ENCODE peak calls at places on chromosomes 2 and 18, in eight cellular contexts. One of them, this sample, is unnamed.

GRCh38 chr2:109382236-109382930 is 231.4 kb downstream of the SEPTIN10 start:
- DNase-seq in T follicular helper cell: no peak
- DNase-seq in iris pigment epithelial cell: no peak
- DNase-seq in NCI-H748 treated with DMSO at 0.1 percent for 48 hours: no peak
- DNase-seq in stimulated activated CD8-positive, alpha-beta memory T cell treated with anti-CD3 and anti-CD28 coated beads, Interleukin-7, amount 100 ng/mL, for 24 hours: no peak
- DNase-seq in amniotic stem cell: no peak
- DNase-seq in nucleus accumbens: no peak
- DNase-seq in HTR-8/SVneo: no peak
- DNase-seq in this sample: no peak

GRCh38 chr2:158412206-158412605 is 44.3 kb downstream of the CCDC148 start:
- DNase-seq in T follicular helper cell: no peak
- DNase-seq in iris pigment epithelial cell: peak
- DNase-seq in NCI-H748 treated with DMSO at 0.1 percent for 48 hours: no peak
- DNase-seq in stimulated activated CD8-positive, alpha-beta memory T cell treated with anti-CD3 and anti-CD28 coated beads, Interleukin-7, amount 100 ng/mL, for 24 hours: no peak
- DNase-seq in amniotic stem cell: no peak
- DNase-seq in nucleus accumbens: no peak
- DNase-seq in HTR-8/SVneo: no peak
- DNase-seq in this sample: no peak

GRCh38 chr2:109612991-109613921 is 510 bp downstream of the SEPTIN10 start:
- DNase-seq in T follicular helper cell: no peak
- DNase-seq in iris pigment epithelial cell: peak
- DNase-seq in NCI-H748 treated with DMSO at 0.1 percent for 48 hours: no peak
- DNase-seq in stimulated activated CD8-positive, alpha-beta memory T cell treated with anti-CD3 and anti-CD28 coated beads, Interleukin-7, amount 100 ng/mL, for 24 hours: no peak
- DNase-seq in amniotic stem cell: no peak
- DNase-seq in nucleus accumbens: no peak
- DNase-seq in HTR-8/SVneo: no peak
- DNase-seq in this sample: no peak

GRCh38 chr18:23451491-23451890 is 1.6 kb upstream of the RIOK3 start:
- DNase-seq in T follicular helper cell: no peak
- DNase-seq in iris pigment epithelial cell: no peak
- DNase-seq in NCI-H748 treated with DMSO at 0.1 percent for 48 hours: no peak
- DNase-seq in stimulated activated CD8-positive, alpha-beta memory T cell treated with anti-CD3 and anti-CD28 coated beads, Interleukin-7, amount 100 ng/mL, for 24 hours: no peak
- DNase-seq in amniotic stem cell: no peak
- DNase-seq in nucleus accumbens: no peak
- DNase-seq in HTR-8/SVneo: no peak
- DNase-seq in this sample: no peak

GRCh38 chr2:70887550-70888229 is 48.0 kb upstream of the ATP6V1B1 start:
- DNase-seq in T follicular helper cell: no peak
- DNase-seq in iris pigment epithelial cell: no peak
- DNase-seq in NCI-H748 treated with DMSO at 0.1 percent for 48 hours: peak
- DNase-seq in stimulated activated CD8-positive, alpha-beta memory T cell treated with anti-CD3 and anti-CD28 coated beads, Interleukin-7, amount 100 ng/mL, for 24 hours: no peak
- DNase-seq in amniotic stem cell: no peak
- DNase-seq in nucleus accumbens: no peak
- DNase-seq in HTR-8/SVneo: peak
- DNase-seq in this sample: no peak

GRCh38 chr2:134919360-134920210 is 963 bp downstream of the CCNT2 start:
- DNase-seq in T follicular helper cell: no peak
- DNase-seq in iris pigment epithelial cell: peak
- DNase-seq in NCI-H748 treated with DMSO at 0.1 percent for 48 hours: peak
- DNase-seq in stimulated activated CD8-positive, alpha-beta memory T cell treated with anti-CD3 and anti-CD28 coated beads, Interleukin-7, amount 100 ng/mL, for 24 hours: peak
- DNase-seq in amniotic stem cell: no peak
- DNase-seq in nucleus accumbens: no peak
- DNase-seq in HTR-8/SVneo: no peak
- DNase-seq in this sample: peak

GRCh38 chr2:85976106-85976920 is 87.5 kb upstream of the ST3GAL5 start:
- DNase-seq in T follicular helper cell: no peak
- DNase-seq in iris pigment epithelial cell: no peak
- DNase-seq in NCI-H748 treated with DMSO at 0.1 percent for 48 hours: no peak
- DNase-seq in stimulated activated CD8-positive, alpha-beta memory T cell treated with anti-CD3 and anti-CD28 coated beads, Interleukin-7, amount 100 ng/mL, for 24 hours: no peak
- DNase-seq in amniotic stem cell: no peak
- DNase-seq in nucleus accumbens: no peak
- DNase-seq in HTR-8/SVneo: no peak
- DNase-seq in this sample: no peak

GRCh38 chr18:56650056-56650455 is 1.1 kb upstream of the WDR7 start:
- DNase-seq in T follicular helper cell: no peak
- DNase-seq in iris pigment epithelial cell: peak
- DNase-seq in NCI-H748 treated with DMSO at 0.1 percent for 48 hours: no peak
- DNase-seq in stimulated activated CD8-positive, alpha-beta memory T cell treated with anti-CD3 and anti-CD28 coated beads, Interleukin-7, amount 100 ng/mL, for 24 hours: no peak
- DNase-seq in amniotic stem cell: no peak
- DNase-seq in nucleus accumbens: no peak
- DNase-seq in HTR-8/SVneo: no peak
- DNase-seq in this sample: no peak

GRCh38 chr2:98091738-98092137 is 4.8 kb downstream of the VWA3B start:
- DNase-seq in T follicular helper cell: no peak
- DNase-seq in iris pigment epithelial cell: peak
- DNase-seq in NCI-H748 treated with DMSO at 0.1 percent for 48 hours: no peak
- DNase-seq in stimulated activated CD8-positive, alpha-beta memory T cell treated with anti-CD3 and anti-CD28 coated beads, Interleukin-7, amount 100 ng/mL, for 24 hours: no peak
- DNase-seq in amniotic stem cell: no peak
- DNase-seq in nucleus accumbens: no peak
- DNase-seq in HTR-8/SVneo: no peak
- DNase-seq in this sample: no peak

GRCh38 chr2:99365661-99366060 is 28.5 kb downstream of the EIF5B start:
- DNase-seq in T follicular helper cell: no peak
- DNase-seq in iris pigment epithelial cell: no peak
- DNase-seq in NCI-H748 treated with DMSO at 0.1 percent for 48 hours: no peak
- DNase-seq in stimulated activated CD8-positive, alpha-beta memory T cell treated with anti-CD3 and anti-CD28 coated beads, Interleukin-7, amount 100 ng/mL, for 24 hours: no peak
- DNase-seq in amniotic stem cell: no peak
- DNase-seq in nucleus accumbens: no peak
- DNase-seq in HTR-8/SVneo: no peak
- DNase-seq in this sample: no peak

GRCh38 chr2:171348056-171348455 is 85.7 kb downstream of the METTL8 start:
- DNase-seq in T follicular helper cell: no peak
- DNase-seq in iris pigment epithelial cell: no peak
- DNase-seq in NCI-H748 treated with DMSO at 0.1 percent for 48 hours: no peak
- DNase-seq in stimulated activated CD8-positive, alpha-beta memory T cell treated with anti-CD3 and anti-CD28 coated beads, Interleukin-7, amount 100 ng/mL, for 24 hours: no peak
- DNase-seq in amniotic stem cell: no peak
- DNase-seq in nucleus accumbens: no peak
- DNase-seq in HTR-8/SVneo: no peak
- DNase-seq in this sample: no peak

GRCh38 chr2:43484323-43484930 is 111.4 kb downstream of the THADA start:
- DNase-seq in T follicular helper cell: no peak
- DNase-seq in iris pigment epithelial cell: peak
- DNase-seq in NCI-H748 treated with DMSO at 0.1 percent for 48 hours: peak
- DNase-seq in stimulated activated CD8-positive, alpha-beta memory T cell treated with anti-CD3 and anti-CD28 coated beads, Interleukin-7, amount 100 ng/mL, for 24 hours: no peak
- DNase-seq in amniotic stem cell: peak
- DNase-seq in nucleus accumbens: no peak
- DNase-seq in HTR-8/SVneo: peak
- DNase-seq in this sample: peak

GRCh38 chr2:183522441-183522840 is 398.2 kb downstream of the NUP35 start:
- DNase-seq in T follicular helper cell: no peak
- DNase-seq in iris pigment epithelial cell: no peak
- DNase-seq in NCI-H748 treated with DMSO at 0.1 percent for 48 hours: no peak
- DNase-seq in stimulated activated CD8-positive, alpha-beta memory T cell treated with anti-CD3 and anti-CD28 coated beads, Interleukin-7, amount 100 ng/mL, for 24 hours: no peak
- DNase-seq in amniotic stem cell: no peak
- DNase-seq in nucleus accumbens: no peak
- DNase-seq in HTR-8/SVneo: no peak
- DNase-seq in this sample: no peak